ENCODE peak calls at places on chromosome 22, in eight cellular contexts. M is pancreas; J is mucosa of descending colon; K is uterus; S is esophagus squamous epithelium; H is tibial artery; U is left ventricle myocardium inferior; A is CD8-positive, alpha-beta T cell. N is an unnamed sample. For H3K4me1, the result is how much of the 10 kb centered on the place peaks cover.

GRCh38 chr22:18060646-18061620 is 16.9 kb upstream of the PEX26 start:
- DNase-seq in M (no peak), J (peak), K (no peak), S (no peak), H (no peak), U (no peak), A (no peak), N (no peak)

GRCh38 chr22:23218053-23218866 is 38.0 kb downstream of the BCR start:
- DNase-seq in M (no peak), J (no peak), K (no peak), S (no peak), H (no peak), U (peak), A (no peak), N (no peak)

GRCh38 chr22:21984793-21985192 is 2.2 kb upstream of the TOP3B start:
- DNase-seq in M (no peak), J (no peak), K (no peak), S (no peak), H (no peak), U (no peak), A (no peak), N (peak)

GRCh38 chr22:29603358-29604191 is at the start of gene NF2:
- DNase-seq in M (peak), J (peak), K (peak), S (peak), H (peak), U (peak), A (peak), N (peak)

GRCh38 chr22:33520904-33521780 is 399.1 kb downstream of the LARGE1 start:
- DNase-seq in M (no peak), J (no peak), K (no peak), S (no peak), H (no peak), U (no peak), A (no peak), N (no peak)

GRCh38 chr22:46684706-46685105 is 53.3 kb downstream of the CERK start:
- DNase-seq in M (no peak), J (no peak), K (no peak), S (no peak), H (no peak), U (peak), A (no peak), N (no peak)

GRCh38 chr22:46737976-46738641 is at the start of gene CERK:
- DNase-seq in M (peak), J (peak), K (peak), S (no peak), H (peak), U (peak), A (peak), N (peak)

GRCh38 chr22:25081409-25081824 is 118.2 kb upstream of the CRYBB3 start:
- DNase-seq in M (no peak), J (no peak), K (no peak), S (no peak), H (peak), U (no peak), A (peak), N (peak)

GRCh38 chr22:49936018-49936972 is 17.9 kb downstream of the CRELD2 start:
- DNase-seq in M (peak), J (peak), K (peak), S (peak), H (peak), U (peak), A (peak), N (peak)

GRCh38 chr22:49936973-49937757 is 18.7 kb downstream of the CRELD2 start:
- DNase-seq in M (peak), J (peak), K (no peak), S (no peak), H (no peak), U (peak), A (no peak), N (no peak)

GRCh38 chr22:49938565-49939136 is 20.2 kb downstream of the CRELD2 start:
- DNase-seq in M (peak), J (no peak), K (no peak), S (no peak), H (no peak), U (no peak), A (no peak), N (no peak)

GRCh38 chr22:49935561-49935960 is 17.1 kb downstream of the CRELD2 start:
- DNase-seq in M (peak), J (no peak), K (no peak), S (no peak), H (no peak), U (no peak), A (no peak), N (no peak)

GRCh38 chr22:49937758-49938564 is 19.5 kb downstream of the CRELD2 start:
- DNase-seq in M (peak), J (peak), K (no peak), S (no peak), H (no peak), U (no peak), A (no peak), N (no peak)
- H3K4me1 ChIP-seq in M (under half), J (under half), K (under half), S (under half), H (under half), U (half or more), A (under half), N (under half)

GRCh38 chr22:38232196-38232595 is 30.4 kb downstream of the MAFF start:
- DNase-seq in M (no peak), J (no peak), K (no peak), S (no peak), H (no peak), U (no peak), A (no peak), N (no peak)

GRCh38 chr22:38228873-38229740 is 27.3 kb downstream of the MAFF start:
- DNase-seq in M (peak), J (peak), K (no peak), S (no peak), H (peak), U (no peak), A (no peak), N (no peak)

GRCh38 chr22:38230916-38231315 is 29.1 kb downstream of the MAFF start:
- DNase-seq in M (no peak), J (no peak), K (no peak), S (no peak), H (no peak), U (no peak), A (no peak), N (no peak)

GRCh38 chr22:38228326-38228872 is 26.6 kb downstream of the MAFF start:
- DNase-seq in M (no peak), J (no peak), K (no peak), S (no peak), H (no peak), U (no peak), A (no peak), N (no peak)

GRCh38 chr22:38230108-38230825 is 28.5 kb downstream of the MAFF start:
- DNase-seq in M (no peak), J (peak), K (no peak), S (no peak), H (no peak), U (peak), A (peak), N (peak)
- TF ChIP-seq CTCF in M (no peak), J (peak), K (no peak), S (peak), H (no peak), U (peak), A (peak), N (peak)

GRCh38 chr22:37165066-37165465 is 15.3 kb upstream of the IL2RB start:
- DNase-seq in M (no peak), J (peak), K (no peak), S (no peak), H (no peak), U (no peak), A (no peak), N (no peak)

GRCh38 chr22:37163096-37163489 is 13.4 kb upstream of the IL2RB start:
- DNase-seq in M (no peak), J (no peak), K (no peak), S (no peak), H (no peak), U (no peak), A (no peak), N (no peak)

GRCh38 chr22:37165940-37166674 is 16.4 kb upstream of the IL2RB start:
- DNase-seq in M (no peak), J (peak), K (no peak), S (no peak), H (no peak), U (peak), A (peak), N (no peak)

GRCh38 chr22:37163618-37164534 is 14.2 kb upstream of the IL2RB start:
- DNase-seq in M (no peak), J (peak), K (no peak), S (no peak), H (no peak), U (no peak), A (peak), N (no peak)

DNA sequence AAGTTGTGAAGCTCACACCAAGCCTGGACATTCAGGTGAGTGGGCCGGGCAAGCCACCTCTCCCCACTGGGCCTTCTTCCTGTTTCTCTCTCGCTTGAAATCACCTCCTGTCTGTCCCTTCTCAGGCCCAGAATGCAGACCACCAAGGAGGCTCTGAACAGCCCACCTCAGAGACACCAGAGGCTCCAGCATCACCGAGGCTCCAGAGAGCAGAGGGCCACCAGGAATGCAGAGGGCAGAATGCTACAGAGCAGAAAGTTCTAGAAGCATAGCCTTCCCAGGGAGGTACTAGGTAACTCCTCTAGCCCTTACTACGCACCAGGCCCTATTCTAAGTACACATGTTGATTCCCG is 14.8 kb upstream of the IL2RB start:
- DNase-seq in M (no peak), J (no peak), K (no peak), S (no peak), H (no peak), U (no peak), A (no peak), N (no peak)
- H3K4me1 ChIP-seq in M (under half), J (under half), K (under half), S (under half), H (under half), U (under half), A (half or more), N (under half)

DNA sequence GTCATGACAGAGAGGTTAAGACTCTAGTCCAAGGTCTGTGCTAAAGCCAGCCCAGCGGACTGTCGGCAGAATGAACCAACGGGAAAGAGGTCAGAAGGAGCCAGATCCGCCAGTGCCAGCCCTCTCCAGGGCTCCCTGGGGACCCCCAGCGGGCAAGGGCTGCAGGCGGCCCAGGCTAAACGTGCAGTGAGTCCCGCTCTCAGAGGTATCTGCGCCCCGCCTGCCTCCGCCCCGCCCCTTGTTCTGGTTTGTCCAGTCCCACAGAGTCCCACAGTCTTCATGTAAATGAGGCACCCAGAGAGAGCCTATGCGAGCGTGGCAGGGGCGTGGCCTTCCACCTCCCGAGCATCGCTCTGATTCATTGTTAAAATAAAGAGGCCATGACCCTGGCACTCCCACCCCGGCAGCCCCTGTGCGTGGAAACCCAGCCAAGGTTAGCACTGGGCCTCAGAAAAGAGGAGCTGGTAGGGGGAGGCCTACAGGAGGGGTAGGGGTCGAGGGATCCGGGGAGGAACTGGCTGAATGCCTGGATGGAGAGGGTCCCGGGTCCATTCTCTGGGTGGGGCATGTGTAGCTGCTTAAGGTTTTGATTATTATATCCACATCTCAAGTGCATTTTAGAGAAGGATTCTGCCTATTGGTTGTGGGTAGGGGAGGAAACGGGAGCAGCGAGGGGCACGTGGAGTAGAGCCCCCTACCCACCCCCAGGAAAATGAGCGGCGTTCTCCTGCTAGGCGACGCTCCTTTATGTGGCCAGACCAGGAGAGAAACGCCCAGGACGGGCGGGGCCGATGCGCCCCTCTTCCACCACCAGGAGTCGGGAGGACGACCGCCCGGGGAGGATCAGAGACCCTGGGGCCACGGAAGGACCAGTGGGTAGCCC is at the start of gene TRIOBP:
- DNase-seq in M (peak), J (peak), K (peak), S (peak), H (peak), U (peak), A (peak), N (peak)
- TF ChIP-seq CTCF in M (peak), J (peak), K (peak), S (no peak), H (peak), U (peak), A (peak), N (peak)

GRCh38 chr22:31170971-31171370 is 11.0 kb downstream of the RNF185 start:
- DNase-seq in M (no peak), J (no peak), K (no peak), S (no peak), H (no peak), U (no peak), A (no peak), N (no peak)
- H3K4me1 ChIP-seq in M (under half), J (under half), K (under half), S (under half), H (half or more), U (half or more), A (under half), N (under half)

GRCh38 chr22:20185750-20186149 is 34.9 kb upstream of the CCDC188 start:
- DNase-seq in M (no peak), J (no peak), K (no peak), S (no peak), H (no peak), U (no peak), A (no peak), N (no peak)

GRCh38 chr22:20184501-20185145 is 33.8 kb upstream of the CCDC188 start:
- DNase-seq in M (no peak), J (no peak), K (no peak), S (no peak), H (no peak), U (no peak), A (no peak), N (no peak)

GRCh38 chr22:20187777-20188566 is 37.1 kb upstream of the CCDC188 start:
- DNase-seq in M (no peak), J (no peak), K (no peak), S (no peak), H (no peak), U (no peak), A (no peak), N (no peak)

GRCh38 chr22:20186871-20187546 is 36.2 kb upstream of the CCDC188 start:
- DNase-seq in M (no peak), J (no peak), K (no peak), S (no peak), H (no peak), U (no peak), A (no peak), N (no peak)

GRCh38 chr22:20186183-20186870 is 35.5 kb upstream of the CCDC188 start:
- DNase-seq in M (no peak), J (no peak), K (no peak), S (no peak), H (no peak), U (no peak), A (no peak), N (peak)
- TF ChIP-seq CTCF in M (no peak), J (no peak), K (no peak), S (no peak), H (no peak), U (no peak), A (no peak), N (peak)

DNA sequence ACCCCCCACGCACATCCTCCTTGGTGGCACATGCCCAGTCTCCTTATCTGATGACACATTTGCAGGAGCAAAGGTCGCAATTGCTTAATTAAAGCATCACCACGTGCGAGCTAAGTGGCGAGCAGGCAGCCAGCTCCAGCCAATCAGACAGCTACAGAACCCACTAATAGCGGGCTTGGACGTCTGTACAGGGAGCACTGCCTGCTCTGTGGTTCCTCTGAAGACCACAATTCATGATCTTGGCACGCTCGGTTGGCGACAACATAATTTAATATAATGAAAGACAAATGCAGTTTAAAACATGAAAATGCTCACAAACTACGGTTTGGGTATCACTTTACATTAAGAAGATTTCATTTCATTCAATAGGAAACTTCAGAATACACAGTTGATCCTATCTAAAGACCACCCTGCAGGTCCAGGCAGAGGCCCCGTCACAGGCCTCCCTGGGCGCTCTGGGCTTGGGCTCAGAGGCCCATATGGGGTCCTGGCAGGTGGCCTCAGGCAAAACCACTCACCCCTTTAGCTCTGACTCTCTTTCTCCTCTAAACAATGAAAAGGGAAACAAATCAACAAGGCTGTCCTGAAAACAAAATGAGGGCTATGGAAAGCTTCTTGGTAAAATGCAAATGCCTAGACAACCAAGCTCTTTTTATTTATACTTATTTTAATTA is 10.4 kb downstream of the PACSIN2 start:
- DNase-seq in M (no peak), J (peak), K (no peak), S (no peak), H (no peak), U (no peak), A (no peak), N (no peak)
- H3K4me1 ChIP-seq in M (half or more), J (half or more), K (under half), S (under half), H (half or more), U (half or more), A (under half), N (under half)

GRCh38 chr22:36873614-36874308 is 13.0 kb downstream of the NCF4 start:
- DNase-seq in M (peak), J (no peak), K (peak), S (no peak), H (peak), U (no peak), A (no peak), N (peak)
- TF ChIP-seq CTCF in M (peak), J (no peak), K (peak), S (no peak), H (no peak), U (peak), A (no peak), N (peak)

GRCh38 chr22:36327922-36328551 is 59.7 kb downstream of the MYH9 start:
- DNase-seq in M (no peak), J (no peak), K (peak), S (no peak), H (peak), U (peak), A (peak), N (no peak)

GRCh38 chr22:36329217-36330078 is 58.3 kb downstream of the MYH9 start:
- DNase-seq in M (no peak), J (peak), K (peak), S (no peak), H (peak), U (peak), A (peak), N (peak)

GRCh38 chr22:36330655-36331305 is 57.0 kb downstream of the MYH9 start:
- DNase-seq in M (no peak), J (no peak), K (peak), S (no peak), H (no peak), U (peak), A (peak), N (no peak)

GRCh38 chr22:36330127-36330526 is 57.6 kb downstream of the MYH9 start:
- DNase-seq in M (no peak), J (no peak), K (no peak), S (no peak), H (no peak), U (no peak), A (no peak), N (no peak)

GRCh38 chr22:36328635-36329216 is 59.0 kb downstream of the MYH9 start:
- DNase-seq in M (peak), J (no peak), K (peak), S (no peak), H (peak), U (peak), A (peak), N (no peak)
- H3K4me1 ChIP-seq in M (half or more), J (half or more), K (half or more), S (half or more), H (half or more), U (half or more), A (half or more), N (under half)

GRCh38 chr22:27786253-27786898 is 15.2 kb downstream of the MN1 start:
- DNase-seq in M (no peak), J (no peak), K (no peak), S (no peak), H (peak), U (no peak), A (no peak), N (no peak)
- TF ChIP-seq CTCF in M (no peak), J (no peak), K (no peak), S (no peak), H (no peak), U (no peak), A (no peak), N (no peak)

N was measured in neural progenitor cell.